ENCODE peak calls at places on chromosomes 3 and 15, in seven cellular contexts. N, E, Q, J, X, Y and F are unnamed samples.

GRCh38 chr3:37622999-37623883 is 238.4 kb upstream of the CTDSPL start:
- DNase-seq in Q (no peak), Y (peak), N (no peak), X (peak), J (peak), E (no peak), F (peak)

GRCh38 chr3:9396301-9396631 is 1.1 kb upstream of the SETD5 start:
- DNase-seq in X (peak), J (peak), N (peak), E (peak), Q (peak), Y (peak), F (peak)

GRCh38 chr3:45906681-45907220 is 20.4 kb downstream of the CCR9 start:
- DNase-seq in J (peak), Q (no peak), Y (no peak), X (peak), N (peak), E (peak), F (peak)

GRCh38 chr3:116020495-116020894 is 397.2 kb downstream of the GAP43 start:
- DNase-seq in Y (no peak), J (peak), Q (no peak), N (no peak), X (no peak), E (no peak), F (peak)

GRCh38 chr3:146517684-146518435 is 26.5 kb downstream of the PLSCR1 start:
- DNase-seq in J (no peak), N (no peak), E (no peak), Q (no peak), X (no peak), Y (no peak), F (no peak)

GRCh38 chr15:60633426-60633968 is 154.6 kb upstream of the ICE2 start:
- DNase-seq in N (no peak), X (no peak), Q (no peak), E (no peak), Y (no peak), J (no peak), F (no peak)

GRCh38 chr15:44308415-44308814 is 19.9 kb downstream of the GOLM2 start:
- DNase-seq in J (no peak), N (no peak), X (no peak), Q (no peak), E (no peak), Y (no peak), F (no peak)

GRCh38 chr3:53803816-53804545 is 42.2 kb downstream of the CHDH start:
- DNase-seq in Y (no peak), J (no peak), Q (no peak), N (no peak), X (peak), E (no peak), F (no peak)

GRCh38 chr3:89000886-89001285 is 106.5 kb upstream of the EPHA3 start:
- DNase-seq in N (peak), E (peak), J (peak), Y (no peak), X (peak), Q (peak), F (no peak)

GRCh38 chr15:55247276-55247675 is 42.3 kb downstream of the RAB27A start:
- DNase-seq in Q (no peak), N (no peak), E (no peak), X (no peak), Y (no peak), J (no peak), F (no peak)

GRCh38 chr15:49900036-49900435 is 219.0 kb downstream of the ATP8B4 start:
- DNase-seq in E (no peak), Q (no peak), Y (no peak), N (peak), X (peak), J (peak), F (no peak)

GRCh38 chr15:66740802-66741201 is 38.8 kb downstream of the SMAD6 start:
- DNase-seq in J (peak), X (no peak), N (no peak), E (no peak), Q (no peak), Y (no peak), F (peak)

GRCh38 chr15:62307551-62307950 is 142.5 kb upstream of the C2CD4B start:
- DNase-seq in Y (no peak), X (peak), J (no peak), E (peak), N (peak), Q (no peak), F (peak)

GRCh38 chr3:179653777-179654117 is 907 bp downstream of the USP13 start:
- DNase-seq in Q (no peak), Y (no peak), E (no peak), N (peak), J (no peak), X (no peak), F (no peak)

GRCh38 chr3:63523100-63523499 is 129.4 kb upstream of the SNTN start:
- DNase-seq in Y (no peak), J (no peak), Q (no peak), X (no peak), E (no peak), N (no peak), F (peak)

GRCh38 chr3:161305095-161305991 is 66.0 kb downstream of the SPTSSB start:
- DNase-seq in N (peak), J (peak), X (peak), Y (no peak), Q (no peak), E (peak), F (peak)

GRCh38 chr3:46423588-46423987 is 16.5 kb downstream of the CCRL2 start:
- DNase-seq in X (peak), N (peak), E (no peak), Q (no peak), Y (no peak), J (no peak), F (peak)

GRCh38 chr15:96333194-96334016 is 2.9 kb downstream of the NR2F2 start:
- DNase-seq in E (peak), Q (no peak), Y (peak), J (peak), X (peak), N (peak), F (peak)

GRCh38 chr3:11565932-11566331 is 77.8 kb downstream of the VGLL4 start:
- DNase-seq in J (no peak), N (no peak), Q (no peak), E (no peak), Y (no peak), X (no peak), F (no peak)

GRCh38 chr3:81242871-81243270 is 518.6 kb downstream of the GBE1 start:
- DNase-seq in Q (no peak), J (peak), X (peak), Y (no peak), N (peak), E (peak), F (peak)

GRCh38 chr15:39786444-39787056 is 3.9 kb upstream of the FSIP1 start:
- DNase-seq in E (peak), J (peak), Y (no peak), N (peak), X (peak), Q (no peak), F (peak)

GRCh38 chr15:43791993-43792760 is at the start of gene SERF2:
- DNase-seq in Y (peak), E (peak), N (peak), X (peak), J (peak), Q (peak), F (peak)

DNA sequence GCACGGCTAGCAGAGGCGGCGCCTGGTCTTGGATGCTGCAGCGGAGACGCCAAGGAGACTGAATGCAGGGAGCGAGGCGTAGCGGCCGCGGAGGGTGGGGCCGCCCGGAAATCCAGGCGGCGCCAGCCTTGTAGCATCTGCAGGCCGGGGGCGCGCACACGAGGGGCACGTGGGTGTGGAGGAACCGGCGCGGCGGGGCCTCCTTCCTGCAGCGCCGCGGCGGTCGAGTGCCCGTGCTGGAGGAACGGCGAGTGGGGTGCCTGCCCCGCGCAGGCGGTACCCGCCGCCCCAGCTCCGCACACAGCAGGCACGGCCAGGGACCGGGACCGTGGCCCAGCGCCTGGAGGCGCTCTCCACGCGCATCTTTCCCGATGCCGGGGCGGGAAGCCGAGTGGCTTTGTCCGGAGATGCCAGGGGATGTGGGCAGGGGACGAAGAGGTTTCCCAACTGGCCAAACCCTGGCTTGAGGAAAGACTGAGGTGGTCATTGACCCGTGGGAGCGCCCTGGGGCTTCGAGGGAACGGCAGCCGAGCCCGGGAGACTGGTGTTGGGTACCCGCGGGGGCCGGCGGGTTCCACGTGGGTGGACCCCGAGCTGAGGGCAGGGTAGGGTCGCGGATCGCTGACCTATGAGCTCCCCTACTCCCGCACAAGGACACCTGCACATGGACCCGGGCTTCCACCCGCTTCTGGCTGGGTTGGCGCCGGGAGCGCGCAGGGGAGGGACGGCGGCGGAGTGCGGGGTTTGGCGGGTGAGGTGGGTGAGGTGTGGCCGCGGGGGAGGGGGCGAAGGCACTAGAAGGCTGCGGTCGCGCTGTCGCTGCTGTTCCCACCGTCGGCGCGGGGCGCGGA is 246.4 kb upstream of the TOPAZ1 start:
- DNase-seq in Q (no peak), J (peak), E (peak), Y (no peak), X (peak), N (no peak), F (peak)
- TF ChIP-seq CTCF in Q (no peak), J (no peak), E (peak), Y (no peak), X (no peak), N (no peak), F (no peak)

GRCh38 chr3:184380210-184380626 is 364 bp downstream of the CHRD start:
- DNase-seq in Y (no peak), J (peak), N (peak), X (no peak), E (peak), Q (no peak), F (peak)

GRCh38 chr3:184377882-184378445 is at the start of gene THPO:
- DNase-seq in E (no peak), Q (no peak), X (no peak), Y (no peak), J (no peak), N (no peak), F (no peak)

GRCh38 chr3:184379375-184380209 is at the start of gene CHRD:
- DNase-seq in X (no peak), Q (no peak), E (no peak), J (no peak), N (no peak), Y (no peak), F (no peak)

GRCh38 chr3:184377374-184377773 is 633 bp downstream of the THPO start:
- DNase-seq in E (no peak), X (no peak), Y (no peak), Q (no peak), J (no peak), N (no peak), F (no peak)

GRCh38 chr3:184378650-184379374 is 805 bp upstream of the THPO start:
- DNase-seq in Q (no peak), E (no peak), J (no peak), N (no peak), Y (no peak), X (no peak), F (no peak)
- H3K4me3 ChIP-seq in Q (no peak), E (no peak), J (no peak), N (no peak), Y (no peak), X (no peak), F (no peak)

GRCh38 chr15:100705841-100706240 is 103.5 kb downstream of the ASB7 start:
- DNase-seq in E (no peak), Q (no peak), X (no peak), J (no peak), N (no peak), Y (peak), F (no peak)

GRCh38 chr15:100704281-100705055 is 102.1 kb downstream of the ASB7 start:
- DNase-seq in E (peak), Q (no peak), N (peak), X (no peak), J (no peak), Y (peak), F (peak)

GRCh38 chr15:100705065-100705464 is 102.7 kb downstream of the ASB7 start:
- DNase-seq in Y (peak), J (no peak), X (no peak), E (no peak), Q (no peak), N (no peak), F (no peak)

GRCh38 chr15:100703671-100704070 is 101.3 kb downstream of the ASB7 start:
- DNase-seq in E (no peak), J (no peak), Y (peak), N (no peak), Q (no peak), X (no peak), F (no peak)

DNA sequence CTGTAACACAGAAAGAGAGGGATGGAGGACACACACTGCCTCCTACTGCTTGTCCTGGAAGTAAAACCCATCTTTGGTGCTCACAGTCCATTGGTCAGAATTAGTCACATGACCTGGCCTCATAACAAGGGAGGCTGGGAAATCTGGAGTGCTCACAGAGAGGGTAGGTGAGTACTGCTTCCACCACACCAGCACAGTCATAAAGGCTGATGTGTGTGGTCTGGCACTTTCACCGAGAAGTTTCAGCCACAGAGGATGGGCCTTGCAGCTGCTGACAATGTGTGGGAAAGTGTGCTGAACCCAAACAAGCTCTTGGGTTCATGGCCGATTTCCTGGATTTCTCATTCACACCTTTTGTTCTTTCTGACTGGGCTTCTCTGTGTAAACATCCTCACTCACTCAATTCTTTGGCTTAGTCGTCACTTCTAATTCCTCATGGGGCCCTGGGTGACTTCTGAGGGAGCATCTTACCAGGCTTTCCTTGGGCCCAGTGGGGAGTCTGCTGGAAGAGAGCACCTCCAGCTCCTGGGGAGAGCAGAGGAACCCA is 100.7 kb downstream of the ASB7 start:
- DNase-seq in Y (peak), Q (no peak), X (peak), N (peak), E (peak), J (peak), F (peak)
- TF ChIP-seq CTCF in Y (no peak), Q (no peak), X (peak), N (no peak), E (no peak), J (peak), F (peak)

GRCh38 chr3:50323092-50323600 is 601 bp upstream of the HYAL2 start:
- DNase-seq in J (peak), N (no peak), Q (no peak), Y (no peak), X (no peak), E (no peak), F (no peak)

GRCh38 chr3:50323614-50324199 is 1.2 kb upstream of the HYAL2 start:
- DNase-seq in Y (no peak), N (no peak), J (peak), E (no peak), Q (no peak), X (no peak), F (no peak)

GRCh38 chr3:50321146-50321843 is 1.2 kb downstream of the HYAL2 start:
- DNase-seq in Q (no peak), E (peak), Y (peak), N (peak), X (peak), J (peak), F (peak)

GRCh38 chr3:50321844-50322385 is 630 bp downstream of the HYAL2 start:
- DNase-seq in E (no peak), Q (no peak), Y (no peak), J (no peak), X (no peak), N (no peak), F (no peak)

GRCh38 chr3:50322386-50323091 is at the start of gene HYAL2:
- DNase-seq in N (peak), E (no peak), Q (no peak), J (peak), Y (no peak), X (no peak), F (no peak)
- H3K4me3 ChIP-seq in N (peak), E (peak), Q (peak), J (peak), Y (peak), X (peak), F (peak)

GRCh38 chr3:58531956-58532355 is 5.0 kb downstream of the ACOX2 start:
- DNase-seq in Y (no peak), X (no peak), E (no peak), J (no peak), N (no peak), Q (no peak), F (peak)
- TF ChIP-seq CTCF in Y (no peak), X (peak), E (peak), J (peak), N (no peak), Q (no peak), F (peak)

GRCh38 chr3:31530039-31530983 is 2.4 kb upstream of the STT3B start:
- DNase-seq in E (no peak), Y (no peak), X (no peak), N (no peak), J (no peak), Q (no peak), F (no peak)
- H3K4me3 ChIP-seq in E (no peak), Y (no peak), X (no peak), N (peak), J (no peak), Q (no peak), F (no peak)

GRCh38 chr15:71456362-71456761 is 341.1 kb downstream of the THSD4 start:
- DNase-seq in X (no peak), J (no peak), N (no peak), Y (no peak), Q (no peak), E (no peak), F (no peak)

GRCh38 chr15:71455107-71455506 is 339.8 kb downstream of the THSD4 start:
- DNase-seq in J (no peak), N (no peak), X (peak), Y (no peak), E (no peak), Q (no peak), F (no peak)

GRCh38 chr15:71458089-71458660 is 342.9 kb downstream of the THSD4 start:
- DNase-seq in Y (no peak), E (no peak), N (peak), J (peak), Q (no peak), X (no peak), F (no peak)

GRCh38 chr15:71456812-71457211 is 341.5 kb downstream of the THSD4 start:
- DNase-seq in J (no peak), X (no peak), E (no peak), N (no peak), Y (no peak), Q (no peak), F (no peak)

DNA sequence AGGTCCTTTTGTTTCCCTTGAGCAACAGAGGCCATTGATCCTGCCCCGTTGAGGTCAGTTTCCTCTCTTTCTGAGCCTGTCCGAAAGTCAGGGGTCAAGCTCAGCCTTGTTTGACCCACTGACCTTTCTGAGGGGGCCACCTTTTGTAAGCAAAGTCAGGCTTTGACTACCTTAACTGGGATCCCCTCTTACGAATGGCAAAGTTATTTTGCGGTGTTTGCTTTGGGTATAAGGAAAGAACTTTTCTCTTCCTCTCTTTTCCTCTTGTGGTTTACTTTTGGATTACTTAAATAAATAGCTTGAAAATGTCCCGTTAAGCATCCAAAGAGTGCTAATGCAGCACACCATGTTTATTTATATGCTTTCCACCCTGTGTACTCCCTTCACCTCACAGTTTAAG is 340.6 kb downstream of the THSD4 start:
- DNase-seq in Q (no peak), E (no peak), Y (no peak), N (no peak), J (no peak), X (no peak), F (no peak)
- TF ChIP-seq CTCF in Q (no peak), E (no peak), Y (no peak), N (no peak), J (no peak), X (no peak), F (no peak)

GRCh38 chr3:182979719-182980191 is 583 bp downstream of the DCUN1D1 start:
- DNase-seq in J (peak), Y (no peak), X (peak), Q (no peak), E (peak), N (no peak), F (no peak)

GRCh38 chr3:182980204-182981037 is at the start of gene DCUN1D1:
- DNase-seq in Q (peak), E (peak), X (peak), J (peak), N (peak), Y (peak), F (peak)

GRCh38 chr3:182981038-182981380 is 671 bp upstream of the DCUN1D1 start:
- DNase-seq in Q (no peak), X (no peak), N (no peak), E (no peak), Y (no peak), J (no peak), F (no peak)

GRCh38 chr3:182979103-182979697 is 1.1 kb downstream of the DCUN1D1 start:
- DNase-seq in Y (no peak), E (no peak), Q (no peak), N (no peak), J (peak), X (no peak), F (no peak)

DNA sequence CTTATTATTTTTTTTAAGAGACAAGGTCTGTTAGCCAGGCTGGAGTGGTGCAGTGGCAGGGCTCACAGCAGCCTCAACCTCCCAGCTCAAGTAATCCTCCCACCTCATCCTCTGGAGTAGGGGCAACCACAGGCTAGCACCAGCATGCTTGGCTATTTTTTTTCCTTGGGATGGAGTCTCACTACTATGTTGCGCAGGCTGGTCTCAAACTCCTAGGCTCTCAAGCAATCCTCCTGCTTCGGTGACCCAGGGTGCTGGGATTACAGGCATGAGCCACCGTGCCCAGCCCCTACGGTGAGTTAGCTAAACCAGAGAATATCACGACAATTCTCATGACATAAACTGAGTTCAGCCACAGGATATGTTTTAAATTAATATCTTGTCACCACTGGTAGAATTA is 2.0 kb downstream of the DCUN1D1 start:
- DNase-seq in X (no peak), Y (no peak), J (no peak), N (no peak), E (no peak), Q (no peak), F (no peak)
- H3K4me3 ChIP-seq in X (no peak), Y (no peak), J (no peak), N (peak), E (no peak), Q (no peak), F (no peak)

GRCh38 chr15:74308643-74308945 is 58.9 kb downstream of the CYP11A1 start:
- DNase-seq in J (no peak), Q (no peak), X (no peak), N (no peak), E (no peak), Y (no peak), F (no peak)

GRCh38 chr15:74313889-74314288 is 53.6 kb downstream of the CYP11A1 start:
- DNase-seq in Y (no peak), X (no peak), Q (no peak), E (no peak), J (no peak), N (no peak), F (no peak)

GRCh38 chr15:74314897-74315438 is 52.5 kb downstream of the CYP11A1 start:
- DNase-seq in J (no peak), Y (no peak), X (peak), Q (peak), E (peak), N (no peak), F (no peak)

GRCh38 chr15:74312445-74313007 is 54.9 kb downstream of the CYP11A1 start:
- DNase-seq in N (no peak), Y (no peak), J (no peak), X (no peak), Q (no peak), E (no peak), F (no peak)

GRCh38 chr15:74311734-74312444 is 55.6 kb downstream of the CYP11A1 start:
- DNase-seq in Y (no peak), Q (no peak), E (no peak), N (peak), X (peak), J (peak), F (no peak)
- TF ChIP-seq CTCF in Y (no peak), Q (peak), E (peak), N (peak), X (peak), J (peak), F (peak)